ENCODE peak calls at places on chromosome 9, in eight cellular contexts. K is SK-N-SH; P is IMR-90; C is retinal pigment epithelial cell; G is Calu3; E is CD4-positive, alpha-beta T cell; I is lower lobe of right lung; L is endothelial cell. U is an unnamed sample.
A peak's percentile ranks its signal among the peaks of the same experiment; 100 is the strongest.

GRCh38 chr9:98791147-98792095 is 4.9 kb downstream of the ANKS6 start:
- DNase-seq in K (peak; percentile 86), P (peak; percentile 94), C (peak; percentile 68), G (peak; percentile 86), E (peak; percentile 55), I (peak; percentile 84), L (peak; percentile 85), U (peak; percentile 83)

GRCh38 chr9:86405926-86406325 is 51.7 kb upstream of the TUT7 start:
- DNase-seq in K (no peak), P (peak; percentile 95), C (no peak), G (no peak), E (no peak), I (no peak), L (no peak), U (no peak)

GRCh38 chr9:13278368-13279246 is 885 bp downstream of the MPDZ start:
- DNase-seq in K (peak; percentile 76), P (peak; percentile 74), C (no peak), G (no peak), E (no peak), I (peak; percentile 50), L (peak; percentile 61), U (no peak)

GRCh38 chr9:89943728-89944127 is 338.9 kb downstream of the GADD45G start:
- DNase-seq in K (no peak), P (no peak), C (no peak), G (no peak), E (no peak), I (no peak), L (no peak), U (no peak)

GRCh38 chr9:16768816-16769215 is 101.7 kb downstream of the BNC2 start:
- DNase-seq in K (no peak), P (no peak), C (no peak), G (no peak), E (no peak), I (no peak), L (no peak), U (no peak)

GRCh38 chr9:110029815-110030480 is 178.0 kb downstream of the C9orf152 start:
- DNase-seq in K (no peak), P (no peak), C (no peak), G (no peak), E (no peak), I (no peak), L (no peak), U (no peak)

GRCh38 chr9:130183133-130183762 is 11.0 kb downstream of the NCS1 start:
- DNase-seq in K (peak; percentile 72), P (peak; percentile 71), C (peak; percentile 47), G (peak; percentile 31), E (no peak), I (no peak), L (no peak), U (no peak)

GRCh38 chr9:117488659-117489058 is 73.8 kb upstream of the ASTN2 start:
- DNase-seq in K (no peak), P (no peak), C (no peak), G (no peak), E (no peak), I (no peak), L (no peak), U (no peak)

GRCh38 chr9:114777841-114778240 is 28.0 kb downstream of the TNFSF15 start:
- DNase-seq in K (no peak), P (no peak), C (no peak), G (no peak), E (peak; percentile 51), I (no peak), L (no peak), U (no peak)

GRCh38 chr9:117546894-117547293 is 132.0 kb upstream of the ASTN2 start:
- DNase-seq in K (peak; percentile 46), P (no peak), C (no peak), G (no peak), E (no peak), I (no peak), L (peak; percentile 38), U (no peak)

GRCh38 chr9:93955356-93956182 is 414 bp upstream of the BARX1 start:
- DNase-seq in K (peak; percentile 58), P (no peak), C (no peak), G (no peak), E (no peak), I (no peak), L (no peak), U (no peak)

GRCh38 chr9:84668204-84669007 is 1.1 kb upstream of the NTRK2 start:
- DNase-seq in K (peak; percentile 92), P (peak; percentile 19), C (peak; percentile 15), G (peak; percentile 85), E (no peak), I (peak; percentile 63), L (peak; percentile 92), U (no peak)

GRCh38 chr9:134049772-134050588 is 17.8 kb downstream of the BRD3 start:
- DNase-seq in K (no peak), P (no peak), C (no peak), G (no peak), E (no peak), I (no peak), L (no peak), U (no peak)

GRCh38 chr9:85185486-85186217 is 516.1 kb downstream of the NTRK2 start:
- DNase-seq in K (no peak), P (no peak), C (no peak), G (no peak), E (no peak), I (no peak), L (no peak), U (no peak)

GRCh38 chr9:33447404-33448158 is at the start of gene AQP3:
- DNase-seq in K (peak; percentile 88), P (no peak), C (no peak), G (peak; percentile 70), E (peak; percentile 79), I (peak; percentile 84), L (peak; percentile 69), U (no peak)

GRCh38 chr9:117747571-117747970 is 43.4 kb downstream of the TLR4 start:
- DNase-seq in K (no peak), P (no peak), C (no peak), G (no peak), E (no peak), I (no peak), L (no peak), U (no peak)

DNA sequence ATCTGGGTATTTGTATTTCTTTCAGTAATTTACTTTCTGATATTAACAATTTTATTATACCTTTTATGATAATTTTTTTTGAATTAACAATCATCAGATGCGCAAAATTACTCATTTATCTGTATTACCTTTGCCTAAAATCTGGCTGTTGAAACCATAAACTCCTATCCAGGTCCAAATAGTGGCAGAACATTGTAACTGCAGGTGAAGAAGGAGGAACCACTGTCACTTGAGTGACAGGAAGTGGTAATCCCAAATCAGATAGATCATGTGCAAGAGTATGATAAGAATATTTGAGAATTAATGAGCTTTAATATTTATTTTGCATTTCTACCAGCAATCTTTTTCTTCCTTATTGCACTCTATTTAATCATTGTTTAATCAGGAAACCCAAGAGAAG is 139.3 kb upstream of the TLE4 start:
- DNase-seq in K (no peak), P (no peak), C (no peak), G (no peak), E (no peak), I (no peak), L (no peak), U (no peak)
- TF ChIP-seq CTCF in K (peak; percentile 8), P (no peak), C (no peak), G (no peak), E (no peak), I (no peak), L (peak; percentile 48), U (no peak)

DNA sequence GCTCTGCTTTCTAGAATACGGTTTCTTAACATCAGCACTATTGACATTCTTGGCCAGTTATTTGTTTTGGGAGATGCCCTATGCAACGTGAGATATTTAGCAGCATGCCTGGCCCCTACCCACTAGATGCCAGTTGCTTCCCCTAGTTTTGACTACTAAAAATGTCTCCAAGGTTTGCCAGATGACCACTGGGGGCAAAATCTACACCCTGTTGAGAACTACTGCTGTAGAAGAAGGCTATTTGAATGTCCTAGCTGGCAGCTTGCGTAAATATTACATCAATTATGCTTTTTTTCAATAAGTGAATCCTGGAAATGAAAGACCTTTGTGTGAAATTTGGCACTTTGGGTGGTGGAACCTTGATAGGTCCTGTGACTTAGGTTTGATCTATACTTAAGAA is 5.0 kb downstream of the NCBP1 start:
- DNase-seq in K (no peak), P (no peak), C (no peak), G (no peak), E (no peak), I (no peak), L (no peak), U (no peak)
- TF ChIP-seq CTCF in K (peak; percentile 39), P (no peak), C (peak; percentile 27), G (no peak), E (no peak), I (no peak), L (no peak), U (no peak)

GRCh38 chr9:121861501-121862180 is 210.2 kb downstream of the DAB2IP start:
- DNase-seq in K (peak; percentile 61), P (no peak), C (no peak), G (peak; percentile 8), E (no peak), I (no peak), L (peak; percentile 49), U (no peak)
- TF ChIP-seq CTCF in K (peak; percentile 55), P (peak; percentile 35), C (peak; percentile 60), G (peak; percentile 22), E (no peak), I (peak; percentile 51), L (no peak), U (no peak)

GRCh38 chr9:120531683-120532300 is 48.2 kb downstream of the CDK5RAP2 start:
- DNase-seq in K (peak; percentile 42), P (peak; percentile 32), C (peak; percentile 12), G (peak; percentile 30), E (no peak), I (no peak), L (peak; percentile 32), U (no peak)
- TF ChIP-seq CTCF in K (peak; percentile 61), P (peak; percentile 55), C (peak; percentile 61), G (no peak), E (no peak), I (peak; percentile 41), L (no peak), U (peak; percentile 28)

DNA sequence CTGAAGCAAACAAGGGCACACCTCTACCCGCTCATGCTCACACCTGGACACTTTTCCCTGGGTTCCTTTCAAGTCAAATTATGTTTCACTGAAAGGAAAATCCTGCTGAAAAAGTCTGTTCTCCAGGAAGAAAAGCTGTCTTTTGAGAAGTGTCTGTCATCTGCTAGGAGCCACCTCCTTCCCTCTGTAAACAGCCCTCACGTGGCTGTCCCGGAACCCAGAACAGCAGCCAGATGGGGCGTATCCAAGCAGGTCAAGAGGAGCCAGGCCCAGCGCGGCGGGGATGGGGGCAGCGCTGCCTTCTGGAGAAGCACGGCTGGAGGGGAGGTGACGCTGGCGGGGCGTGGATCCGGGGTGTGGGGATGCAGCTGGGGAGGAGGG is at the start of gene PNPLA7:
- DNase-seq in K (peak; percentile 86), P (peak; percentile 43), C (peak; percentile 39), G (peak; percentile 77), E (peak; percentile 63), I (peak; percentile 92), L (peak; percentile 47), U (peak; percentile 72)
- TF ChIP-seq CTCF in K (no peak), P (no peak), C (no peak), G (no peak), E (no peak), I (no peak), L (no peak), U (no peak)

GRCh38 chr9:9791621-9792020 is 821.2 kb downstream of the PTPRD start:
- DNase-seq in K (no peak), P (no peak), C (no peak), G (no peak), E (no peak), I (no peak), L (no peak), U (no peak)
- TF ChIP-seq CTCF in K (peak; percentile 50), P (no peak), C (peak; percentile 42), G (no peak), E (no peak), I (no peak), L (no peak), U (no peak)

GRCh38 chr9:127137640-127138360 is 15.4 kb upstream of the ANGPTL2 start:
- DNase-seq in K (no peak), P (no peak), C (no peak), G (no peak), E (no peak), I (no peak), L (no peak), U (no peak)
- TF ChIP-seq CTCF in K (no peak), P (no peak), C (no peak), G (no peak), E (no peak), I (no peak), L (no peak), U (no peak)